ENCODE peak calls at places on chromosomes 5 and 9, in seven cellular contexts. T is keratinocyte, C is heart right ventricle, H is heart left ventricle, P is upper lobe of right lung, N is brain microvascular endothelial cell, O is thoracic aorta. W is an unnamed sample.

GRCh38 chr5:171855265-171855664 is 69.6 kb downstream of the SMIM23 start:
- DNase-seq in T (no peak), P (no peak), O (no peak), H (no peak), C (no peak), N (no peak), W (no peak)

GRCh38 chr9:109974143-109974917 is 194.3 kb downstream of the PALM2AKAP2 start:
- DNase-seq in O (no peak), N (no peak), H (peak), T (no peak), C (peak), P (no peak), W (no peak)

GRCh38 chr5:159764283-159764927 is 151.9 kb upstream of the ADRA1B start:
- DNase-seq in T (no peak), P (no peak), N (peak), H (peak), C (no peak), O (peak), W (no peak)

GRCh38 chr5:122704247-122705036 is 70.4 kb upstream of the SNX2 start:
- DNase-seq in T (peak), O (no peak), P (no peak), H (no peak), C (no peak), N (peak), W (no peak)

GRCh38 chr5:176534640-176535039 is 2.6 kb downstream of the RNF44 start:
- DNase-seq in C (no peak), H (no peak), N (no peak), T (no peak), O (no peak), P (no peak), W (no peak)

GRCh38 chr9:127706836-127707241 is at the start of gene CFAP157:
- DNase-seq in N (no peak), C (no peak), H (no peak), T (no peak), P (no peak), O (no peak), W (no peak)

GRCh38 chr5:81779125-81779934 is 28.4 kb upstream of the SSBP2 start:
- DNase-seq in H (peak), C (peak), N (no peak), O (peak), T (no peak), P (peak), W (peak)

GRCh38 chr5:34476941-34477565 is 179.1 kb upstream of the RAI14 start:
- DNase-seq in H (no peak), P (no peak), C (no peak), N (no peak), O (no peak), T (no peak), W (no peak)

GRCh38 chr5:17305964-17306725 is 88.7 kb downstream of the BASP1 start:
- DNase-seq in C (peak), T (peak), O (no peak), H (no peak), P (peak), N (peak), W (no peak)

GRCh38 chr5:168939131-168939530 is 360.0 kb upstream of the PANK3 start:
- DNase-seq in O (no peak), P (no peak), H (no peak), T (no peak), C (no peak), N (no peak), W (no peak)

DNA sequence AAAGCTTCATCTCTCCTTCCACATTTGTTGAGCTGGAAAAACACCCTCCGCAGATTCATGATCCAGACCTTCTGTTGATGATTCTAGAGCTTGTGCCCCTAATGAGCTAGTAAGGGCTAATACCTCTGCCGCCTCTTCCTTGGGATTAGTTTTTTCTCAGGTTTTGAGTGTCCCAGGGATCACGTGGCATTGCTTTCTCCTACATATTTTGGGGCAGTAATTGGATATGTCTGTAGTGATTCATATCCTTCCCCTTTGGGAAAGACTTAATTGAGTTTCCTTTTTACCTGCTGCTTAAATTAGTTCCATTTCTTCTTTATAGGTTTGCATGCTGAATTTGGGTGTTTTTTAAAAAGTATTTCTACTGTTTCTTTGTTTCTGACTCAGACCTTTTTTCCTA is 143.9 kb downstream of the GOLPH3 start:
- DNase-seq in N (no peak), C (no peak), H (no peak), T (no peak), O (no peak), P (no peak), W (no peak)
- H3K27ac ChIP-seq in N (no peak), C (peak), H (peak), T (no peak), O (no peak), P (no peak), W (peak)

GRCh38 chr9:96230002-96230401 is 72.0 kb downstream of the HSD17B3 start:
- DNase-seq in T (no peak), C (no peak), P (no peak), O (no peak), H (no peak), N (no peak), W (no peak)
- TF ChIP-seq CTCF in T (no peak), C (no peak), P (no peak), O (no peak), H (no peak), N (peak), W (no peak)

GRCh38 chr9:93005876-93006275 is 52.6 kb upstream of the SUSD3 start:
- DNase-seq in O (no peak), P (no peak), C (no peak), T (no peak), N (no peak), H (no peak), W (no peak)
- H3K27ac ChIP-seq in O (no peak), P (no peak), C (no peak), T (no peak), N (no peak), H (no peak), W (no peak)

GRCh38 chr9:20553750-20554149 is 68.5 kb downstream of the MLLT3 start:
- DNase-seq in C (no peak), O (no peak), H (no peak), P (no peak), N (no peak), T (no peak), W (no peak)

GRCh38 chr9:20550326-20550725 is 72.0 kb downstream of the MLLT3 start:
- DNase-seq in C (no peak), H (no peak), T (no peak), N (no peak), P (no peak), O (no peak), W (no peak)

GRCh38 chr9:20551236-20551635 is 71.1 kb downstream of the MLLT3 start:
- DNase-seq in T (no peak), N (no peak), O (no peak), H (no peak), P (no peak), C (no peak), W (no peak)

GRCh38 chr9:20551835-20552234 is 70.5 kb downstream of the MLLT3 start:
- DNase-seq in O (no peak), C (no peak), P (no peak), N (no peak), H (no peak), T (no peak), W (no peak)

GRCh38 chr9:20552874-20553624 is 69.2 kb downstream of the MLLT3 start:
- DNase-seq in T (no peak), H (no peak), P (no peak), N (no peak), O (no peak), C (no peak), W (no peak)
- TF ChIP-seq CTCF in T (no peak), H (peak), P (peak), N (no peak), O (peak), C (peak), W (no peak)

DNA sequence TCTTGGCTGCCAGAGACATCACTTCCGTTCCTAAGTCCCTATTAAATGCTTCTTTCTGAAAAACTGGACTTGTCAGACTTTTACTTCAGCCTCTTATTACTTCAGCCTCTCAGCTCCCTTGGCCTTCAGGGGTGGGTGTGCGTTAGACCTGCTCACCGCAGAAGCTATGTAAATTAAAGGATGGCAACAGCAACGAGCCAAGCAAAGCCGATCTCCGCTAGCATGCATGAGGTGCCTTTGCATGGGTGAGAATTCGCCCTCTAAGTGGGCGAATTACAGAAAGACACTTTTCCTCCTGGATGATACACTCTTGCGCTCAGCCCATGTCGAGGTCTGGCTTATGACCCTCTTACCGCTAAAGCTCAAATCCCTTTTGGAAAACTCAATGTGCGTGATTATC is 10.9 kb upstream of the IL3 start:
- DNase-seq in P (no peak), C (no peak), N (no peak), O (no peak), H (no peak), T (no peak), W (no peak)
- H3K27ac ChIP-seq in P (no peak), C (no peak), N (no peak), O (no peak), H (no peak), T (no peak), W (no peak)

GRCh38 chr5:83077662-83078261 is 415 bp downstream of the XRCC4 start:
- DNase-seq in T (no peak), C (no peak), H (no peak), O (no peak), P (no peak), N (peak), W (peak)

GRCh38 chr5:83072946-83073345 is 4.2 kb downstream of the TMEM167A start:
- DNase-seq in H (no peak), N (no peak), P (no peak), O (no peak), T (no peak), C (no peak), W (no peak)

GRCh38 chr5:83071286-83071685 is 5.9 kb downstream of the TMEM167A start:
- DNase-seq in O (no peak), C (no peak), H (no peak), P (no peak), N (no peak), T (no peak), W (no peak)

GRCh38 chr5:83082750-83083149 is 5.4 kb downstream of the XRCC4 start:
- DNase-seq in P (no peak), H (no peak), T (no peak), C (no peak), O (no peak), N (no peak), W (no peak)

GRCh38 chr5:83076742-83077661 is at the start of the genes TMEM167A and XRCC4:
- DNase-seq in O (peak), N (peak), P (peak), T (peak), H (peak), C (peak), W (peak)
- TF ChIP-seq CTCF in O (no peak), N (peak), P (no peak), T (no peak), H (no peak), C (no peak), W (no peak)

GRCh38 chr5:135490245-135491037 is 38.3 kb upstream of the TIFAB start:
- DNase-seq in C (no peak), P (no peak), N (no peak), T (no peak), O (no peak), H (no peak), W (no peak)

GRCh38 chr5:135491038-135491551 is 38.9 kb upstream of the TIFAB start:
- DNase-seq in O (no peak), T (no peak), P (no peak), C (no peak), N (no peak), H (no peak), W (no peak)

GRCh38 chr5:135491552-135492318 is 39.6 kb upstream of the TIFAB start:
- DNase-seq in O (no peak), C (no peak), N (no peak), P (peak), T (peak), H (no peak), W (no peak)

GRCh38 chr5:135493406-135494180 is 41.4 kb upstream of the TIFAB start:
- DNase-seq in T (peak), C (no peak), N (peak), H (no peak), P (no peak), O (no peak), W (no peak)

DNA sequence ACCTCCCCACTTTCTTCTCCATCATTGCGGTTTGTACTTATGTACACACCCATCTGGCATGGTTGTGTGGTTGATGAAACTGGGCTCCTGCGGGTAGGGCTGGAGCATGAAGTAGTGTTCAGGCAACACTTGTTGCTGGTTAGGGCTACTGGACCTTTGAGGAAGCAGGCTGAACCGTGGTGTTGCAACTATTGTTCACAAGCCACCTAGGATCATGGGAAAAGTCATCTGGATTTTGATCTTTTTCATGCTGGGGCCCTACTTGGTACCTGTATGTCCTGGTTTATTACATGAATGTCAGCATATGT is 40.1 kb upstream of the TIFAB start:
- DNase-seq in N (no peak), C (no peak), H (no peak), O (no peak), T (peak), P (no peak), W (no peak)
- H3K27ac ChIP-seq in N (no peak), C (no peak), H (no peak), O (no peak), T (peak), P (no peak), W (peak)

DNA sequence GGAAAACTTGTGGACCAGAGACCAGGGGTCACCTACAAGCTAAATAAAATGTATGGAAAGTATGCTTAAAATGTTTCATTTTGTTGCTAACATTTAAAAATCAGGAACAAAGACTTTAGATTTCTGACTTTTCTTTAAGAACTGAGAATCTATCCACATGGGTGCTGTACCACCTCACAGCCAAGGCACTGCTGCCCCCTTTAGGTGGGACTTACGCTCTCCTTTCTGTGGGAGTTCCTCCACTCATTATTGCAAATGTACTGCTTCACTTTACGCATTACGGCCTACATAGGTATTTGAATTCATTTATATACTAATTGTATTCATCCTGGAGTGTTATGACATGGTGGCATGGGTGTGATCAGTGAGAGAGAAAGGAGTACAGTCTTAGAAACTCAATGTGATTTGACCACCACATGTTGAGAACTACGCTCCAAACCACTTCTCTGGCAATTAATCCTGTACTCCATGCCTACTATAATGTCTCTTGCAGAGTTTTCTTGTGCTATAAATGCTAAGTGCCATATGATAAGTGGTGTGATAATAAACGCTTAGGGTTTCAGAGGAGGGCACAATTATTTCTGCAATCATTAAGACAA is 24.7 kb upstream of the CETN3 start:
- DNase-seq in C (no peak), H (peak), N (peak), O (no peak), P (no peak), T (no peak), W (no peak)
- TF ChIP-seq CTCF in C (peak), H (peak), N (peak), O (peak), P (peak), T (peak), W (no peak)